ENCODE peak calls at places on chromosomes 6 and 20, in nine cellular contexts. P, F, B, J, G, Z, E, R and V are unnamed samples. For H3K4me1, the result is how much of the 10 kb centered on the place peaks cover.

GRCh38 chr6:37507690-37508421 is 8.2 kb upstream of the CCDC167 start:
- DNase-seq in P (no peak), F (no peak), B (no peak), J (no peak), G (no peak), Z (no peak), E (no peak), R (no peak), V (peak)

GRCh38 chr20:61878478-61879302 is 187.0 kb downstream of the TAF4 start:
- DNase-seq in P (no peak), F (no peak), B (no peak), J (no peak), G (no peak), Z (no peak), E (no peak), R (no peak), V (no peak)

GRCh38 chr6:72525821-72526550 is 95.9 kb upstream of the KCNQ5 start:
- DNase-seq in P (no peak), F (no peak), B (no peak), J (no peak), G (no peak), Z (no peak), E (no peak), R (no peak), V (no peak)

GRCh38 chr6:148235446-148235845 is 107.2 kb upstream of the SASH1 start:
- DNase-seq in P (no peak), F (no peak), B (no peak), J (no peak), G (no peak), Z (no peak), E (no peak), R (no peak), V (no peak)

GRCh38 chr6:7134999-7135735 is 27.4 kb downstream of the RREB1 start:
- DNase-seq in P (no peak), F (no peak), B (no peak), J (no peak), G (no peak), Z (no peak), E (no peak), R (no peak), V (no peak)

GRCh38 chr6:109362102-109362884 is 20.0 kb downstream of the CD164 start:
- DNase-seq in P (no peak), F (no peak), B (no peak), J (no peak), G (no peak), Z (no peak), E (no peak), R (no peak), V (no peak)

GRCh38 chr6:65760285-65760684 is 53.3 kb upstream of the EYS start:
- DNase-seq in P (no peak), F (no peak), B (no peak), J (no peak), G (no peak), Z (no peak), E (no peak), R (no peak), V (no peak)

GRCh38 chr6:35165630-35166071 is 24.5 kb upstream of the TCP11 start:
- DNase-seq in P (peak), F (peak), B (no peak), J (peak), G (no peak), Z (no peak), E (no peak), R (no peak), V (no peak)

GRCh38 chr6:5580736-5581568 is 319.6 kb downstream of the FARS2 start:
- DNase-seq in P (no peak), F (no peak), B (no peak), J (no peak), G (no peak), Z (no peak), E (no peak), R (no peak), V (no peak)

GRCh38 chr6:31473780-31474725 is 23.9 kb upstream of the MICB start:
- DNase-seq in P (no peak), F (no peak), B (no peak), J (no peak), G (peak), Z (no peak), E (peak), R (no peak), V (no peak)

GRCh38 chr20:31943052-31943471 is 8.8 kb downstream of the PDRG1 start:
- DNase-seq in P (peak), F (no peak), B (peak), J (no peak), G (no peak), Z (no peak), E (no peak), R (peak), V (no peak)

GRCh38 chr6:44960898-44961297 is 367.2 kb upstream of the RUNX2 start:
- DNase-seq in P (no peak), F (peak), B (no peak), J (peak), G (peak), Z (peak), E (no peak), R (no peak), V (no peak)

GRCh38 chr20:22490287-22491187 is 93.8 kb downstream of the FOXA2 start:
- DNase-seq in P (peak), F (no peak), B (peak), J (no peak), G (no peak), Z (no peak), E (peak), R (no peak), V (no peak)
- TF ChIP-seq POLR2AphosphoS5 in P (peak), F (no peak), B (no peak), J (no peak), G (no peak), Z (no peak), E (no peak), R (no peak), V (no peak)

GRCh38 chr6:136614994-136615393 is 64.8 kb upstream of the MAP7 start:
- DNase-seq in P (no peak), F (no peak), B (no peak), J (no peak), G (peak), Z (no peak), E (no peak), R (no peak), V (no peak)

GRCh38 chr6:136612666-136613389 is 62.6 kb upstream of the MAP7 start:
- DNase-seq in P (no peak), F (no peak), B (no peak), J (no peak), G (no peak), Z (no peak), E (no peak), R (no peak), V (no peak)

GRCh38 chr6:136613477-136613876 is 63.3 kb upstream of the MAP7 start:
- DNase-seq in P (no peak), F (no peak), B (no peak), J (no peak), G (no peak), Z (no peak), E (no peak), R (no peak), V (no peak)

GRCh38 chr6:136616527-136616926 is 66.3 kb upstream of the MAP7 start:
- DNase-seq in P (no peak), F (no peak), B (no peak), J (no peak), G (no peak), Z (no peak), E (no peak), R (no peak), V (no peak)

GRCh38 chr6:136614350-136614749 is 64.1 kb upstream of the MAP7 start:
- DNase-seq in P (no peak), F (no peak), B (no peak), J (no peak), G (no peak), Z (no peak), E (no peak), R (no peak), V (no peak)
- H3K4me1 ChIP-seq in P (under half), F (under half), B (under half), J (under half), G (under half), Z (under half), E (under half), R (under half), V (under half)

GRCh38 chr6:17874753-17875152 is 112.7 kb downstream of the KIF13A start:
- DNase-seq in P (no peak), F (no peak), B (no peak), J (no peak), G (no peak), Z (no peak), E (no peak), R (no peak), V (no peak)

GRCh38 chr6:17878734-17879133 is 108.7 kb downstream of the KIF13A start:
- DNase-seq in P (no peak), F (no peak), B (no peak), J (no peak), G (no peak), Z (no peak), E (no peak), R (no peak), V (no peak)

GRCh38 chr6:17879224-17879623 is 108.2 kb downstream of the KIF13A start:
- DNase-seq in P (no peak), F (no peak), B (no peak), J (no peak), G (no peak), Z (no peak), E (no peak), R (no peak), V (no peak)

GRCh38 chr6:17877196-17877889 is 110.1 kb downstream of the KIF13A start:
- DNase-seq in P (no peak), F (no peak), B (no peak), J (no peak), G (no peak), Z (no peak), E (no peak), R (no peak), V (no peak)

GRCh38 chr6:17877890-17878440 is 109.5 kb downstream of the KIF13A start:
- DNase-seq in P (no peak), F (no peak), B (no peak), J (no peak), G (no peak), Z (no peak), E (no peak), R (no peak), V (no peak)
- TF ChIP-seq CTCF in P (no peak), F (no peak), B (no peak), J (no peak), G (no peak), Z (no peak), E (no peak), R (no peak), V (no peak)

GRCh38 chr6:17904491-17905120 is 82.8 kb downstream of the KIF13A start:
- DNase-seq in P (no peak), F (no peak), B (no peak), J (no peak), G (no peak), Z (no peak), E (no peak), R (no peak), V (no peak)

GRCh38 chr6:17908831-17909230 is 78.6 kb downstream of the KIF13A start:
- DNase-seq in P (no peak), F (no peak), B (no peak), J (no peak), G (no peak), Z (no peak), E (no peak), R (no peak), V (no peak)

GRCh38 chr6:17905611-17906592 is 81.5 kb downstream of the KIF13A start:
- DNase-seq in P (no peak), F (no peak), B (no peak), J (no peak), G (no peak), Z (no peak), E (no peak), R (no peak), V (no peak)

GRCh38 chr6:17910178-17910577 is 77.3 kb downstream of the KIF13A start:
- DNase-seq in P (no peak), F (no peak), B (no peak), J (no peak), G (no peak), Z (no peak), E (no peak), R (no peak), V (no peak)

GRCh38 chr6:17907467-17908229 is 79.8 kb downstream of the KIF13A start:
- DNase-seq in P (peak), F (no peak), B (peak), J (peak), G (no peak), Z (peak), E (peak), R (no peak), V (peak)
- TF ChIP-seq POLR2AphosphoS5 in P (peak), F (no peak), B (peak), J (no peak), G (no peak), Z (peak), E (no peak), R (peak), V (peak)

GRCh38 chr20:47315339-47315662 is 41.2 kb downstream of the ZMYND8 start:
- DNase-seq in P (no peak), F (no peak), B (no peak), J (no peak), G (peak), Z (no peak), E (no peak), R (no peak), V (no peak)

GRCh38 chr20:47318027-47318595 is 38.4 kb downstream of the ZMYND8 start:
- DNase-seq in P (no peak), F (no peak), B (peak), J (no peak), G (no peak), Z (no peak), E (no peak), R (no peak), V (no peak)

GRCh38 chr20:47314647-47315338 is 41.7 kb downstream of the ZMYND8 start:
- DNase-seq in P (no peak), F (no peak), B (peak), J (no peak), G (no peak), Z (no peak), E (no peak), R (no peak), V (no peak)

GRCh38 chr20:47317127-47317895 is 39.2 kb downstream of the ZMYND8 start:
- DNase-seq in P (peak), F (no peak), B (peak), J (peak), G (peak), Z (peak), E (peak), R (peak), V (peak)

DNA sequence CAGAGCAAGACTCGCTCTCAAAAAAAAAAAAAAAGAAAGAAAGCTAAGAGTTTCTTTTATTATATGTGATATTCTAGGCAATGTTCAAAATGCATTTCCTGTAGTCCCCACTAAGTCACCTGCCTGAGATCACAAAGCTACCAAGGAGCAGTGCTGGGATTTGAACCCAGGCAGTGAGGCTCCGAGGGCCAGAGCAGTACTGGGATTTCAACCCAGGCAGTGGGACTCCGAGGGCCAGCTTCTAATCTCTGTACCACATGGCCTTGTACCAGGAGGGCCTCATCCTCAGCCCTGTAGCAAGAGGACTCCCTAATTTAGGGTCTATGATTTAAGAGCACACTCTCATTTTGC is 39.7 kb downstream of the ZMYND8 start:
- DNase-seq in P (no peak), F (no peak), B (no peak), J (no peak), G (no peak), Z (no peak), E (no peak), R (no peak), V (no peak)
- H3K4me1 ChIP-seq in P (half or more), F (under half), B (half or more), J (half or more), G (half or more), Z (half or more), E (half or more), R (under half), V (half or more)

DNA sequence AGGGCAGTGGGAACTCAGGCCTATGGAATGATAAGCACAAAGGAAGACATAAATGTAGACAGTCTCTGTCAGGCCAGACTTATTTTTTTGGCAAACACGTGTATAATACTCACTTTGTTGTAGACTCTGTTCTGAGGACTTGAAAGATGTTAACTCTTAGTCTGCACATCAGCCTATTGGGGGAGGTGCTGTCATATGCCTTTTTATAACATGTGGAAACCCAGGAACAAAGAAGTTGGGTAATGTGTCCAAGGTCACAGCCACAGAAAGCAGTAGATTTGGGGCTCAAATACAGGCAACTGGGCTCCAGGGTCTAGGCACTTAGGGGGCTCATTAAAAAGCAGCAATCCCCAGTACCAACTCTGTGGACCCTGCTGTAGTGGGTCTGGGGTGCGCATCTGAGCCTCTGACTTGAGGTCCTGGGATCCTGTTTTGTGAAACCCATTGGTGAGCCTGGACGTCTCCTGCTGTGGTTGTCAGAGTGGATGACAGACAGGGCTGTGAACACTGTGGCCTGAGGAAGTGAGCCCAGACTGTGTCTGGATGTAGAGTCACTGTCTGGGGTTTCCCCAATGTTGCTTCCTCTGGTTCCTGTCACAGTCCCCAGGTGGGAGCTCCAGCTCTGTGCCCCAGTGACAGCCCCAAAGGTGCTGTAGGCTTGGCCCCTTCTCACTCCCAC is 50.0 kb downstream of the CDH26 start:
- DNase-seq in P (no peak), F (no peak), B (no peak), J (no peak), G (no peak), Z (no peak), E (peak), R (no peak), V (no peak)
- TF ChIP-seq CTCF in P (no peak), F (no peak), B (no peak), J (no peak), G (no peak), Z (no peak), E (no peak), R (no peak), V (no peak)